ENCODE peak calls at places on chromosomes 1 and 21, in five cellular contexts. S, I, G, L and R are unnamed samples.

GRCh38 chr1:83694449-83694848 is 304.5 kb downstream of the TTLL7 start:
- DNase-seq in L (no peak), I (no peak), S (no peak), G (no peak), R (no peak)

GRCh38 chr21:18493420-18493819 is 89.8 kb upstream of the TMPRSS15 start:
- DNase-seq in I (no peak), L (no peak), G (no peak), S (no peak), R (no peak)

GRCh38 chr1:156368889-156369684 is at the start of gene RHBG:
- DNase-seq in G (no peak), S (peak), I (no peak), L (peak), R (no peak)

GRCh38 chr1:156076609-156077429 is 5.4 kb downstream of the MEX3A start:
- DNase-seq in G (no peak), L (no peak), I (no peak), S (no peak), R (no peak)

GRCh38 chr1:61518670-61519400 is 206.1 kb downstream of the TM2D1 start:
- DNase-seq in S (no peak), G (no peak), I (no peak), L (no peak), R (no peak)

GRCh38 chr1:40592107-40592773 is 60.8 kb downstream of the ZNF684 start:
- DNase-seq in I (no peak), L (peak), G (no peak), S (peak), R (no peak)

GRCh38 chr1:214439352-214440119 is 111.9 kb downstream of the PTPN14 start:
- DNase-seq in S (peak), G (no peak), L (peak), I (no peak), R (peak)

GRCh38 chr1:119688810-119689209 is 22.9 kb upstream of the PHGDH start:
- DNase-seq in I (no peak), G (no peak), S (no peak), L (no peak), R (no peak)

GRCh38 chr21:38358098-38358497 is 101.3 kb downstream of the KCNJ15 start:
- DNase-seq in I (no peak), L (no peak), G (no peak), S (no peak), R (no peak)

GRCh38 chr1:2284932-2285331 is 56.8 kb downstream of the SKI start:
- DNase-seq in L (no peak), S (no peak), G (no peak), I (no peak), R (no peak)

GRCh38 chr1:92795166-92795565 is 10.3 kb upstream of the EVI5 start:
- DNase-seq in G (no peak), S (no peak), I (no peak), L (no peak), R (no peak)

GRCh38 chr21:42598159-42598735 is 55.2 kb upstream of the PDE9A start:
- DNase-seq in L (no peak), G (no peak), I (no peak), S (no peak), R (no peak)

GRCh38 chr1:147849097-147849873 is 53.3 kb upstream of the GJA8 start:
- DNase-seq in S (no peak), I (no peak), G (no peak), L (no peak), R (no peak)

GRCh38 chr1:211804915-211805314 is 25.6 kb downstream of the LPGAT1 start:
- DNase-seq in I (no peak), G (no peak), L (no peak), S (no peak), R (no peak)